ENCODE peak calls at places on chromosomes 12 and 14, in ten cellular contexts. K is NCI-H510A, H is dorsolateral prefrontal cortex, U is NB4, Z is activated T-helper 1 cell treated with Interleukin-2 at 50 U/mL for 16 hours, A is AG20443, O is ecto neural progenitor cell, X is DMS 273 treated with DMSO at 0.1 percent for 48 hours, P is fibroblast of mammary gland, I is posterior cingulate gyrus. Q is an unnamed sample.

GRCh38 chr14:90995785-90996184 is 64.7 kb downstream of the RPS6KA5 start:
- DNase-seq in Z (no peak), A (no peak), O (no peak), X (no peak), I (no peak), K (no peak), U (no peak), P (no peak), H (no peak), Q (no peak)

GRCh38 chr14:79480212-79480611 is 731.1 kb downstream of the DIO2 start:
- DNase-seq in I (no peak), X (no peak), O (no peak), H (no peak), Z (no peak), K (no peak), A (no peak), P (no peak), U (no peak), Q (no peak)

GRCh38 chr12:5493018-5493417 is 61.1 kb downstream of the NTF3 start:
- DNase-seq in H (no peak), A (no peak), I (no peak), K (no peak), O (no peak), Z (no peak), X (no peak), P (no peak), U (no peak), Q (no peak)

GRCh38 chr14:104700747-104701215 is 11.4 kb downstream of the INF2 start:
- DNase-seq in U (no peak), H (no peak), I (no peak), P (no peak), A (no peak), K (no peak), Z (no peak), O (no peak), X (no peak), Q (no peak)

GRCh38 chr14:99117671-99118045 is 154.3 kb downstream of the BCL11B start:
- DNase-seq in O (no peak), P (no peak), I (no peak), X (no peak), A (no peak), U (no peak), K (no peak), Z (no peak), H (no peak), Q (no peak)

GRCh38 chr12:105214670-105215375 is 21.2 kb downstream of the APPL2 start:
- DNase-seq in A (no peak), X (no peak), I (no peak), Z (no peak), U (no peak), O (no peak), H (no peak), K (no peak), P (no peak), Q (no peak)

GRCh38 chr14:43786066-43786762 is 720.9 kb downstream of the FSCB start:
- DNase-seq in K (no peak), I (no peak), P (no peak), H (no peak), A (no peak), O (no peak), U (no peak), X (no peak), Z (no peak), Q (no peak)

GRCh38 chr12:92971869-92972524 is 42.9 kb upstream of the EEA1 start:
- DNase-seq in K (no peak), U (no peak), X (no peak), O (no peak), P (peak), A (peak), Z (no peak), H (no peak), I (no peak), Q (no peak)

GRCh38 chr12:63899396-63899795 is 54.9 kb downstream of the SRGAP1 start:
- DNase-seq in K (no peak), A (no peak), U (no peak), I (no peak), X (no peak), O (peak), Z (no peak), P (no peak), H (no peak), Q (no peak)

GRCh38 chr12:106919910-106920544 is 35.7 kb upstream of the TMEM263 start:
- DNase-seq in Z (no peak), H (no peak), A (peak), K (peak), U (peak), I (no peak), X (no peak), P (peak), O (no peak), Q (peak)

GRCh38 chr14:63986789-63987533 is 134.2 kb downstream of the SYNE2 start:
- DNase-seq in H (no peak), O (no peak), A (peak), X (no peak), I (no peak), Z (no peak), P (peak), U (peak), K (no peak), Q (no peak)

GRCh38 chr14:85195872-85196477 is 334.0 kb upstream of the FLRT2 start:
- DNase-seq in X (no peak), P (peak), I (no peak), U (peak), H (no peak), A (peak), O (no peak), Z (no peak), K (no peak), Q (no peak)

GRCh38 chr12:92224685-92225331 is 79.2 kb upstream of the BTG1 start:
- DNase-seq in U (no peak), P (peak), H (no peak), K (no peak), I (no peak), O (no peak), Z (no peak), X (no peak), A (peak), Q (no peak)

GRCh38 chr14:103207404-103208072 is 84.3 kb downstream of the TNFAIP2 start:
- DNase-seq in Z (no peak), O (peak), I (no peak), K (no peak), A (peak), H (no peak), X (no peak), P (no peak), U (no peak), Q (no peak)

GRCh38 chr14:68974759-68975347 is 4.2 kb downstream of the ACTN1 start:
- DNase-seq in O (no peak), I (no peak), K (no peak), A (no peak), U (no peak), X (no peak), Z (no peak), H (no peak), P (no peak), Q (no peak)

GRCh38 chr12:56267443-56268071 is 815 bp downstream of the COQ10A start:
- DNase-seq in K (no peak), Z (no peak), O (no peak), X (no peak), H (no peak), U (peak), P (peak), A (peak), I (no peak), Q (no peak)

GRCh38 chr12:89889051-89889450 is 180.4 kb upstream of the ATP2B1 start:
- DNase-seq in H (no peak), A (peak), P (peak), Z (no peak), X (no peak), K (no peak), U (no peak), O (no peak), I (no peak), Q (no peak)

GRCh38 chr12:132393991-132394949 is 64.9 kb upstream of the GALNT9 start:
- DNase-seq in I (peak), K (no peak), H (peak), O (no peak), Z (no peak), A (no peak), P (no peak), X (no peak), U (peak), Q (no peak)

Q was measured in MM.1S.